ENCODE peak calls at places on chromosomes 12 and 14, in seven cellular contexts. W, Q, G, E, V, B and Y are unnamed samples.

GRCh38 chr14:63578300-63578699 is 35.1 kb upstream of the PPP2R5E start:
- DNase-seq in W (no peak), Q (no peak), G (no peak), E (no peak), V (no peak), B (no peak), Y (no peak)

GRCh38 chr12:62774794-62775193 is 160.2 kb downstream of the PPM1H start:
- DNase-seq in W (no peak), Q (no peak), G (no peak), E (no peak), V (no peak), B (peak), Y (peak)

GRCh38 chr14:81137316-81137715 is 83.4 kb downstream of the GTF2A1 start:
- DNase-seq in W (peak), Q (no peak), G (no peak), E (no peak), V (no peak), B (no peak), Y (no peak)

GRCh38 chr12:70049596-70050360 is 193.5 kb upstream of the CNOT2 start:
- DNase-seq in W (no peak), Q (no peak), G (no peak), E (no peak), V (peak), B (peak), Y (peak)

GRCh38 chr12:80485222-80485987 is 41.4 kb downstream of the PTPRQ start:
- DNase-seq in W (no peak), Q (no peak), G (no peak), E (no peak), V (no peak), B (no peak), Y (no peak)

GRCh38 chr14:81459912-81460311 is 59.8 kb upstream of the STON2 start:
- DNase-seq in W (no peak), Q (no peak), G (no peak), E (no peak), V (no peak), B (no peak), Y (no peak)

GRCh38 chr12:152440-152839 is 61.5 kb downstream of the SLC6A12 start:
- DNase-seq in W (no peak), Q (no peak), G (no peak), E (no peak), V (no peak), B (no peak), Y (no peak)

GRCh38 chr12:9910716-9911421 is 21.3 kb downstream of the CLEC2A start:
- DNase-seq in W (no peak), Q (no peak), G (no peak), E (no peak), V (no peak), B (no peak), Y (no peak)

GRCh38 chr14:64772394-64772950 is 68.2 kb downstream of the PLEKHG3 start:
- DNase-seq in W (no peak), Q (no peak), G (no peak), E (no peak), V (no peak), B (no peak), Y (no peak)

GRCh38 chr14:59913187-59913586 is 6.8 kb upstream of the LRRC9 start:
- DNase-seq in W (no peak), Q (no peak), G (no peak), E (no peak), V (no peak), B (no peak), Y (no peak)

GRCh38 chr12:43676183-43676813 is 82.3 kb downstream of the PUS7L start:
- DNase-seq in W (no peak), Q (no peak), G (peak), E (no peak), V (peak), B (peak), Y (peak)

GRCh38 chr12:58957298-58957697 is 37.0 kb upstream of the LRIG3 start:
- DNase-seq in W (no peak), Q (no peak), G (no peak), E (no peak), V (no peak), B (no peak), Y (no peak)

GRCh38 chr12:58950739-58951100 is 30.4 kb upstream of the LRIG3 start:
- DNase-seq in W (no peak), Q (no peak), G (no peak), E (no peak), V (no peak), B (no peak), Y (no peak)

GRCh38 chr12:58955849-58956248 is 35.5 kb upstream of the LRIG3 start:
- DNase-seq in W (no peak), Q (no peak), G (no peak), E (no peak), V (no peak), B (no peak), Y (no peak)

GRCh38 chr12:58959639-58960300 is 39.5 kb upstream of the LRIG3 start:
- DNase-seq in W (no peak), Q (no peak), G (no peak), E (no peak), V (no peak), B (no peak), Y (no peak)

DNA sequence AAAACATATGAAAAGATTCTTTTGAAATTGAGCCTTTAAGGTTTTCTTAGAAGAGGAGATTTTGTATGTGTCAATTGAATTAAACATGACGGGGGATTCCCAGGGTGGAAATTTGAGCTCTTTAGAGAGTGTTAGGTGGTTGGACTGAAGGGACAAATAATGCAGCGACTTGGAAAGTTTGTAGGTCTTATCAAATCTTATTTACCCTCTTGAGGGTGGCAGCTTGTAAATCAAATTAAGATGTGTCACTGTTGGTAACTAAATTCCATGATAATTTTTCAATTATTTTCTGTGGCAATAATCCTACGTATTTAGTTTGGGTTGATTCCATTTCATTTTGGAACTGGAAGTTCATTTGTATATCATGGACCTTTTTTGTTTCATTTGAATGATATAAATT is 33.7 kb upstream of the LRIG3 start:
- DNase-seq in W (no peak), Q (no peak), G (no peak), E (no peak), V (no peak), B (no peak), Y (no peak)
- TF ChIP-seq CTCF in W (no peak), Q (no peak), G (no peak), E (no peak), V (no peak), B (no peak), Y (no peak)

GRCh38 chr14:30115756-30116155 is 188.1 kb upstream of the PRKD1 start:
- DNase-seq in W (peak), Q (no peak), G (no peak), E (no peak), V (no peak), B (no peak), Y (no peak)

GRCh38 chr14:30114051-30114450 is 186.4 kb upstream of the PRKD1 start:
- DNase-seq in W (no peak), Q (no peak), G (no peak), E (no peak), V (no peak), B (no peak), Y (no peak)

DNA sequence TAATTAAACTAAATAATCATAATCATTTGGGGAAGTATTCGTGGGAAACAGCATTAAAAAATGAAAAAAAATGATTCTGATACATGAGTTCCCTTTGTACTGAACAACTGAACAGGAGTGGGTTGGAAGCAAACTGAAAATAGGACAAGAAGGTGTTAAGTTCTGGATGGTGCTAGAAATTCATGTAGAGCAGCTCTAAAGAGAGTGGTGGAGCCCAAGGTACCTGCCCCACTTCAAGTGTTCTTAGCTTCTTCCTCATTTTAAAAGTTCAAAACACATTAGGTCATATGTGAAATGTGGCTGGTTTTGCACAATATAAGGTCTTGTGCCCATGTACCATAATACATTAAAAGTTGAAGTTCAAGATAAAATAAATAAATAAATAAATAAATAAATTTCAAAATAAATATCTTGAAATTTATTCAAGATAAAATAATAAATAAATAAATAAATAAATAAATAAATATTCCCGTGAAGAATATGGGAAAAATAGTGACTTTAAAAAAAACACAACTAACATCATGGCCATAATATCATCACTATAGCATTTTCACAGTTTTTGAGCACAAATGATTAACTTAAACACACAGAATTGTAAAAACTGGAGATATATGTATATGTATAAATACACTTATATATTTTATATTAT is 191.5 kb upstream of the PRKD1 start:
- DNase-seq in W (no peak), Q (no peak), G (no peak), E (no peak), V (no peak), B (no peak), Y (no peak)
- TF ChIP-seq CTCF in W (no peak), Q (no peak), G (no peak), E (no peak), V (no peak), B (no peak), Y (no peak)

GRCh38 chr12:127363392-127363791 is 903.6 kb upstream of the TMEM132C start:
- DNase-seq in W (peak), Q (no peak), G (no peak), E (peak), V (no peak), B (no peak), Y (no peak)
- TF ChIP-seq CTCF in W (peak), Q (no peak), G (no peak), E (no peak), V (peak), B (no peak), Y (no peak)

GRCh38 chr12:114767081-114767480 is 83.1 kb upstream of the TBX3 start:
- DNase-seq in W (no peak), Q (no peak), G (no peak), E (no peak), V (no peak), B (no peak), Y (no peak)

GRCh38 chr12:114764516-114764915 is 80.5 kb upstream of the TBX3 start:
- DNase-seq in W (no peak), Q (no peak), G (peak), E (no peak), V (no peak), B (no peak), Y (no peak)

GRCh38 chr12:114769634-114770033 is 85.7 kb upstream of the TBX3 start:
- DNase-seq in W (no peak), Q (no peak), G (no peak), E (no peak), V (no peak), B (no peak), Y (no peak)

GRCh38 chr12:114770323-114770722 is 86.3 kb upstream of the TBX3 start:
- DNase-seq in W (no peak), Q (no peak), G (no peak), E (no peak), V (no peak), B (no peak), Y (no peak)

DNA sequence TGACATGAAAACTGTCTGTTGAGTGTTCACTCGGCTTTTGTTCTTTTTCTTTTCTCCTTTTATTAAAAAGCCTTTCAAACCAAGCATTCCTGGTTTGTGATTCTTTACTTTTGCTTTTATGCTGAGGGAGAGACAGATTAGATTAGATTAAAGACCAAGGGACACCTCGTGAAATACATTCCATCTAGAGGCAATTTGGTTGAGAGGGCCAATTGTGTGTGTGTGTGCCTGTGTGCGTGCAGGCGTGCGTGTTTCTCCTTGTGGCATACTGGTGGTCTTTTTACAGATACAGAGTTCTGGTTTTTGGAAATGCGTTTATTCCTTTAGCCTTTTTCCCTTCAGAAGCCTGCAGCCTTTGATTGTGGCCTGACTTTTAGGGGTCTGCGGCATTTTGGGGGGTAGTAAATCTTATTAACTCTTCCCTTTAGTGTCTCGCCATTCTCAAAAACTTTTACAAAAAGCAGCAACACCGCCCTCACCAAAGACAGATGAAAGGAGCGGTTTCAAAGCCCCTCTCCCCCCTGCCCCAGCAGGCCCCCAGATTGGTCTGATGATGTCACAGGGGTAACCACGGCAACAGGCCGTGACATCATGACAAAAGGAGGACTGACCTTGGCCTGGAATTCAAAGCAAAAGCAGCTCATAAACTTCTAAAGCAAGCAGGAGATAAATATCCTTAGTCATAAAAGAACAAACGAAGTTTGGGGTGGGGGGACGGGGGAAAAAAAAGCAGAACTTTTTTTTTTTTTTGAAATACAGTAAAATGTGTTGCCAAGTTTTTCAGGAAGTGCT is 84.1 kb upstream of the TBX3 start:
- DNase-seq in W (peak), Q (no peak), G (no peak), E (no peak), V (no peak), B (no peak), Y (no peak)
- TF ChIP-seq CTCF in W (no peak), Q (no peak), G (no peak), E (no peak), V (no peak), B (no peak), Y (no peak)

GRCh38 chr12:56590237-56590830 is 39.8 kb downstream of the BAZ2A start:
- DNase-seq in W (no peak), Q (no peak), G (no peak), E (peak), V (peak), B (peak), Y (no peak)
- TF ChIP-seq CTCF in W (peak), Q (no peak), G (no peak), E (peak), V (peak), B (peak), Y (peak)

DNA sequence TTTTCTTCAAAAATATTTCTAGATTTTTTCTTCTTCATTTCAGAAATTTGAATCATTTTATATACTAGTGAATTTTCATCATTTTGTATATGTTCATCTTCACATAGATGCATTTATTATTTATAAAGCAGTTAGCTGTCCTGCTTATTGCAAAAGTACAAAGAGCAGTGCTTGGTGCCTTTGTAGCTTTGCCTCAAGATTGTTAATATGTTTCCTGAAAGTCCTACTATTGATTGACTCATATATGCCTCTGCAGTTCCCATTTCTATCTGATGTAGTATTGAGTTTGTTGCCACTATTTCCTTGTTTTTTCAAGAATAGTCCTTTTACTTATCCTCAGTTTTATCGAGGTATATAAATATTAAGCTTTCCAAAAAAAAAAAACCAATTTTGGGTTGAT is 89.7 kb downstream of the PDE3A start:
- DNase-seq in W (no peak), Q (no peak), G (no peak), E (no peak), V (no peak), B (no peak), Y (no peak)
- TF ChIP-seq CTCF in W (no peak), Q (no peak), G (no peak), E (no peak), V (no peak), B (no peak), Y (no peak)

GRCh38 chr12:132761911-132762583 is 415 bp upstream of the ANKLE2 start:
- DNase-seq in W (peak), Q (peak), G (peak), E (peak), V (peak), B (peak), Y (peak)
- TF ChIP-seq CTCF in W (peak), Q (no peak), G (no peak), E (peak), V (peak), B (peak), Y (peak)